ENCODE peak calls at places on chromosomes 6 and 20, in five cellular contexts. B, L, R, V and U are unnamed samples.
A peak's percentile ranks its signal among the peaks of the same experiment; 100 is the strongest.

GRCh38 chr6:10403385-10404106 is 11.3 kb downstream of the TFAP2A start:
- DNase-seq in B (no peak), V (no peak), R (peak; percentile 55), L (peak; percentile 89), U (peak; percentile 44)

GRCh38 chr20:50528804-50529351 is 18.7 kb downstream of the PTPN1 start:
- DNase-seq in V (no peak), B (no peak), R (no peak), L (no peak), U (peak; percentile 33)

GRCh38 chr6:156390621-156391378 is 386.4 kb upstream of the ARID1B start:
- DNase-seq in V (no peak), L (no peak), B (no peak), R (no peak), U (no peak)

GRCh38 chr6:70221025-70221714 is 81.7 kb downstream of the COL9A1 start:
- DNase-seq in L (peak; percentile 39), V (no peak), R (peak; percentile 20), B (peak; percentile 44), U (peak; percentile 17)

GRCh38 chr6:147201885-147202515 is 2.2 kb upstream of the STXBP5 start:
- DNase-seq in R (no peak), V (no peak), L (no peak), B (no peak), U (peak; percentile 10)

GRCh38 chr6:12265795-12266194 is 24.4 kb upstream of the EDN1 start:
- DNase-seq in L (no peak), R (no peak), B (no peak), V (no peak), U (peak; percentile 28)

GRCh38 chr20:63409066-63409833 is 48.1 kb upstream of the CHRNA4 start:
- DNase-seq in R (no peak), L (no peak), V (no peak), B (no peak), U (no peak)

GRCh38 chr6:158766621-158767435 is 52.3 kb downstream of the EZR start:
- DNase-seq in L (no peak), V (no peak), B (peak; percentile 52), R (no peak), U (no peak)

GRCh38 chr6:37521674-37522073 is 22.0 kb upstream of the CCDC167 start:
- DNase-seq in V (no peak), R (no peak), L (no peak), B (no peak), U (no peak)

GRCh38 chr20:57564951-57565642 is 4.2 kb downstream of the PCK1 start:
- DNase-seq in L (no peak), V (no peak), B (no peak), R (no peak), U (no peak)

GRCh38 chr6:33683051-33683571 is 28.4 kb downstream of the UQCC2 start:
- DNase-seq in R (no peak), B (peak; percentile 60), V (no peak), L (no peak), U (no peak)

GRCh38 chr6:28474441-28475219 is 31.3 kb upstream of the ZSCAN23 start:
- DNase-seq in V (no peak), R (peak; percentile 56), B (peak; percentile 59), L (peak; percentile 40), U (peak; percentile 64)

GRCh38 chr6:35370799-35371493 is 28.6 kb downstream of the PPARD start:
- DNase-seq in R (no peak), V (no peak), L (no peak), B (peak; percentile 17), U (peak; percentile 49)

GRCh38 chr6:85449388-85449817 is 480 bp upstream of the NT5E start:
- DNase-seq in V (no peak), L (peak; percentile 61), R (peak; percentile 47), B (no peak), U (peak; percentile 66)

GRCh38 chr6:169779896-169780295 is 28.5 kb downstream of the ERMARD start:
- DNase-seq in L (no peak), V (no peak), B (no peak), R (no peak), U (no peak)

GRCh38 chr6:4009486-4009885 is 69.5 kb downstream of the FAM217A start:
- DNase-seq in R (no peak), B (no peak), V (no peak), L (no peak), U (no peak)

GRCh38 chr6:70131528-70131927 is 171.4 kb downstream of the COL9A1 start:
- DNase-seq in L (no peak), B (no peak), V (no peak), R (no peak), U (peak; percentile 4)

GRCh38 chr6:126118934-126119333 is 132.6 kb downstream of the TRMT11 start:
- DNase-seq in L (no peak), B (no peak), R (no peak), V (no peak), U (no peak)

GRCh38 chr20:24958506-24959385 is 9.7 kb downstream of the CST7 start:
- DNase-seq in R (no peak), B (no peak), V (no peak), L (no peak), U (no peak)

GRCh38 chr20:63230800-63231268 is 4.9 kb upstream of the BIRC7 start:
- DNase-seq in V (no peak), L (no peak), R (no peak), B (peak; percentile 59), U (peak; percentile 73)

GRCh38 chr6:101395345-101395744 is 1.8 kb downstream of the GRIK2 start:
- DNase-seq in R (no peak), L (no peak), V (no peak), B (peak; percentile 10), U (no peak)

GRCh38 chr6:157753291-157753690 is 69.8 kb upstream of the SNX9 start:
- DNase-seq in B (no peak), V (no peak), L (no peak), R (no peak), U (no peak)

GRCh38 chr6:137241481-137242011 is 22.4 kb upstream of the IFNGR1 start:
- DNase-seq in V (no peak), R (no peak), B (no peak), L (no peak), U (peak; percentile 19)